ENCODE peak calls at places on chromosomes 7 and 10, in five cellular contexts. K is PC-9, N is IMR-90, E is OCI-LY7, P is PC-3. V is an unnamed sample. For H3K36me3, the result is how much of the 10 kb centered on the place peaks cover.

GRCh38 chr10:637221-637620 is 52.2 kb downstream of the DIP2C start:
- DNase-seq in E (no peak), P (no peak), K (no peak), N (no peak), V (no peak)

GRCh38 chr10:3761916-3762708 is 22.9 kb downstream of the KLF6 start:
- DNase-seq in P (peak), E (no peak), K (peak), N (peak), V (peak)

GRCh38 chr7:11607676-11608075 is 224.3 kb downstream of the THSD7A start:
- DNase-seq in P (no peak), E (no peak), K (no peak), N (no peak), V (no peak)

GRCh38 chr10:104230490-104230889 is 1.7 kb downstream of the CFAP43 start:
- DNase-seq in K (no peak), P (no peak), N (no peak), E (no peak), V (no peak)

GRCh38 chr7:137538361-137538762 is 194.8 kb upstream of the PTN start:
- DNase-seq in E (no peak), P (peak), N (peak), K (peak), V (peak)

GRCh38 chr10:96578022-96578421 is 8.8 kb downstream of the TM9SF3 start:
- DNase-seq in E (no peak), K (no peak), N (no peak), P (no peak), V (no peak)

GRCh38 chr10:15232279-15232678 is 63.8 kb upstream of the NMT2 start:
- DNase-seq in N (no peak), P (no peak), K (no peak), E (no peak), V (no peak)

GRCh38 chr7:17437586-17437985 is 139.1 kb downstream of the AHR start:
- DNase-seq in N (no peak), P (no peak), K (no peak), E (no peak), V (no peak)

GRCh38 chr7:131769241-131769640 is 212.8 kb upstream of the PODXL start:
- DNase-seq in N (no peak), E (no peak), P (peak), K (no peak), V (no peak)

GRCh38 chr7:47049234-47049774 is 532.6 kb downstream of the TNS3 start:
- DNase-seq in P (no peak), K (no peak), N (no peak), E (no peak), V (no peak)

GRCh38 chr7:128166603-128167315 is 74.3 kb upstream of the LEP start:
- DNase-seq in K (peak), P (no peak), E (no peak), N (no peak), V (peak)

GRCh38 chr10:99779335-99779734 is 3.1 kb upstream of the ABCC2 start:
- DNase-seq in P (peak), N (peak), E (peak), K (peak), V (peak)

GRCh38 chr10:62861507-62861906 is 45.3 kb upstream of the EGR2 start:
- DNase-seq in E (no peak), K (no peak), P (peak), N (no peak), V (no peak)

GRCh38 chr10:132448248-132448731 is 51.3 kb downstream of the PWWP2B start:
- DNase-seq in K (peak), E (peak), P (peak), N (no peak), V (peak)

GRCh38 chr10:28922127-28922526 is 244.8 kb downstream of the BAMBI start:
- DNase-seq in P (peak), E (no peak), N (peak), K (no peak), V (peak)

GRCh38 chr10:116769791-116770190 is 27.4 kb upstream of the HSPA12A start:
- DNase-seq in P (no peak), N (peak), E (no peak), K (no peak), V (peak)

GRCh38 chr7:110386914-110387313 is 704.0 kb upstream of the LRRN3 start:
- DNase-seq in K (peak), N (peak), E (no peak), P (peak), V (peak)

GRCh38 chr7:4781366-4782069 is 6.1 kb downstream of the AP5Z1 start:
- DNase-seq in P (no peak), E (no peak), N (no peak), K (no peak), V (no peak)
- H3K36me3 ChIP-seq in P (under half), E (under half), N (half or more), K (under half), V (half or more)

DNA sequence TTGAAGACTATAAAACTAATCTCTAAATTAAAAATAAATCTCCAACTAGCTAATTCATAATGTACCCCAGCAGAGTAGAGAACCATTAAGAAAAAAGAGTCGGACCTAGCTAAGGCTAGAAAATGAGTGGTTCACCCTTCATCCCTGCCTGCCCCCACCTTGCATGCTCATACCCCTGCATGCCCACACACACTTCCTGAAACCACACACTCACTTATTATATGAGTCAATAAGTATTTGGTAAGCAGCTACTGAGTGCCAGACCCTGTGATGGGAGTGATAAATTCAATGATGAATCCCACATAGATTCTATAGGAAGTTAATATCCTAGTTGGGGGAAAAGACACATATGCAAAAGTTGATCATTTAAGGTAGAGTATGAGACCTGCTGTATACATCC is 152.9 kb upstream of the INHBA start:
- DNase-seq in E (no peak), K (no peak), P (no peak), N (peak), V (no peak)
- H2AFZ ChIP-seq in E (no peak), K (no peak), P (no peak), N (no peak), V (no peak)

GRCh38 chr7:5212633-5213285 is 22.7 kb downstream of the WIPI2 start:
- DNase-seq in E (no peak), P (no peak), N (no peak), K (no peak), V (no peak)

GRCh38 chr7:5214236-5214635 is 24.2 kb downstream of the WIPI2 start:
- DNase-seq in N (no peak), P (no peak), K (no peak), E (no peak), V (no peak)

GRCh38 chr7:5214641-5215040 is 24.6 kb downstream of the WIPI2 start:
- DNase-seq in E (no peak), K (no peak), P (no peak), N (no peak), V (no peak)

GRCh38 chr7:5211730-5212482 is 21.9 kb downstream of the WIPI2 start:
- DNase-seq in K (no peak), P (no peak), E (no peak), N (no peak), V (no peak)

GRCh38 chr7:5213286-5213645 is 23.2 kb downstream of the WIPI2 start:
- DNase-seq in P (no peak), N (no peak), K (no peak), E (no peak), V (no peak)
- H3K36me3 ChIP-seq in P (under half), N (half or more), K (under half), E (half or more), V (half or more)

DNA sequence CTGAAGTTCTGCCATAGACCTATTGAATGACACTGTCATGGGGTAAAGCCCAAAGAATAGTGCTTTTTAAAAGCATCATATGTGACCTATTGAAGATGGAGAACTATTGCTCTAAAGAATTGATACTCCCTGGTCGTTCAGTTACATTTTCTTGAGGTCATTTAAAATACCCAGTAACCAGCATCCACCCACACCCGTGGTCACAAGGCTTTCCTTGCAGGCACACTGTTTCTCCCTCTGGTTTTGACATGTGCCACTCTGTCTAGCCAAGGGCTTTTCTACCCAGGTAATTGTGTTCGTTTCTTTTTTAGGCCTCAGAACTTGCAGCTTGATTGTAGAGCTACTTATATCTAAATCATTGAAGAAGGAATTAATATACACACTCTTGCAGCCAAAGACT is 68.3 kb upstream of the LYZL2 start:
- DNase-seq in P (no peak), K (no peak), E (no peak), N (no peak), V (no peak)
- H2AFZ ChIP-seq in P (no peak), K (no peak), E (no peak), N (no peak), V (no peak)

GRCh38 chr7:1394371-1394770 is 64.9 kb downstream of the MICALL2 start:
- DNase-seq in E (no peak), N (no peak), P (no peak), K (no peak), V (no peak)
- H3K36me3 ChIP-seq in E (under half), N (under half), P (under half), K (under half), V (under half)

GRCh38 chr7:140517546-140518369 is 38.5 kb upstream of the MKRN1 start:
- DNase-seq in N (peak), E (peak), P (peak), K (peak), V (peak)
- H2AFZ ChIP-seq in N (peak), E (no peak), P (peak), K (peak), V (peak)

GRCh38 chr10:87053577-87054181 is 33.6 kb downstream of the FAM25A start:
- DNase-seq in P (no peak), K (no peak), N (no peak), E (no peak), V (peak)
- H3K36me3 ChIP-seq in P (under half), K (under half), N (under half), E (half or more), V (half or more)

GRCh38 chr7:26153246-26153822 is 1.3 kb downstream of the NFE2L3 start:
- DNase-seq in P (peak), N (no peak), E (peak), K (peak), V (peak)
- H2AFZ ChIP-seq in P (peak), N (peak), E (peak), K (peak), V (no peak)

GRCh38 chr10:86440874-86441838 is 74.6 kb upstream of the GRID1 start:
- DNase-seq in E (no peak), N (peak), K (no peak), P (peak), V (peak)
- H3K36me3 ChIP-seq in E (half or more), N (under half), K (under half), P (under half), V (under half)

DNA sequence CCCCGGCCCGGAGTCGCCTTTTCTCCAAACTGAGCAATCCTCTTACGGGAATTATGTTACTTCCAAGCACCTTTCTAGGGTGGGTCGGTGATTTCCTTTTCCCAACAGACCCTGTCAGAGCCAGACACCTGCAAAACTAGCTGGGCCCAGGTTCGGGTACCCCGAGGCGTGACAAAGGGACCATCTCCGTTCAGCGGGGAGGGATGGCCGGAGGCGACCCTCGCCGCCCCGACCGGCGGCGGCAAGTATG is 445 bp downstream of the PPA1 start:
- DNase-seq in N (no peak), K (no peak), E (no peak), P (no peak), V (no peak)
- H2AFZ ChIP-seq in N (peak), K (peak), E (peak), P (peak), V (peak)